ENCODE peak calls at places on chromosomes 12 and 14, in five cellular contexts. I, S, E, P and A are unnamed samples.

GRCh38 chr12:49121047-49121696 is 10.0 kb downstream of the TUBA1B start:
- DNase-seq in S (no peak), E (peak), P (peak), I (no peak), A (peak)

GRCh38 chr14:104196461-104197180 is 58.2 kb downstream of the KIF26A start:
- DNase-seq in E (no peak), I (peak), S (no peak), P (no peak), A (no peak)

GRCh38 chr12:5173511-5174011 is 129.9 kb downstream of the KCNA5 start:
- DNase-seq in E (peak), I (no peak), P (no peak), S (no peak), A (no peak)

GRCh38 chr12:109463776-109464175 is 13.3 kb downstream of the KCTD10 start:
- DNase-seq in S (no peak), I (no peak), E (no peak), P (no peak), A (no peak)

GRCh38 chr12:122187466-122187865 is 4.5 kb downstream of the LRRC43 start:
- DNase-seq in I (no peak), E (no peak), P (no peak), S (no peak), A (no peak)

GRCh38 chr12:115060477-115061168 is 376.6 kb upstream of the TBX3 start:
- DNase-seq in S (no peak), I (no peak), E (no peak), P (no peak), A (no peak)

GRCh38 chr14:42490536-42490935 is 883.9 kb downstream of the LRFN5 start:
- DNase-seq in S (no peak), E (no peak), P (no peak), I (no peak), A (no peak)

GRCh38 chr14:64730061-64730440 is 25.8 kb downstream of the PLEKHG3 start:
- DNase-seq in P (no peak), S (no peak), E (no peak), I (no peak), A (no peak)

GRCh38 chr14:65478596-65478995 is 66.1 kb downstream of the FUT8 start:
- DNase-seq in E (peak), P (no peak), I (no peak), S (no peak), A (no peak)

GRCh38 chr14:73784065-73784987 is 67.3 kb upstream of the PTGR2 start:
- DNase-seq in P (no peak), S (no peak), E (peak), I (no peak), A (no peak)

GRCh38 chr12:3545121-3545796 is 54.3 kb downstream of the PRMT8 start:
- DNase-seq in I (no peak), S (no peak), E (no peak), P (no peak), A (no peak)

GRCh38 chr12:76595056-76595455 is 35.5 kb upstream of the OSBPL8 start:
- DNase-seq in P (no peak), S (no peak), I (no peak), E (no peak), A (no peak)

GRCh38 chr14:76152333-76152681 is 585 bp downstream of the GPATCH2L start:
- DNase-seq in P (peak), S (peak), E (peak), I (peak), A (no peak)

GRCh38 chr12:96211989-96212388 is 17.8 kb downstream of the ELK3 start:
- DNase-seq in P (no peak), S (no peak), E (no peak), I (no peak), A (no peak)

GRCh38 chr12:116662612-116663144 is 75.2 kb downstream of the SPRING1 start:
- DNase-seq in P (no peak), S (no peak), E (peak), I (no peak), A (no peak)

GRCh38 chr14:55581011-55581806 is 1.2 kb downstream of the KTN1 start:
- DNase-seq in I (peak), E (peak), S (no peak), P (peak), A (peak)

GRCh38 chr12:109715310-109716091 is 1.9 kb downstream of the FAM222A start:
- DNase-seq in S (no peak), I (peak), P (no peak), E (no peak), A (no peak)

GRCh38 chr14:69398818-69399210 is 322 bp downstream of the SLC39A9 start:
- DNase-seq in E (no peak), I (no peak), P (no peak), S (no peak), A (no peak)

GRCh38 chr14:96267336-96267735 is 11.3 kb downstream of the BDKRB1 start:
- DNase-seq in P (no peak), E (peak), S (peak), I (no peak), A (no peak)

GRCh38 chr12:118190266-118190665 is 54.3 kb downstream of the PEBP1 start:
- DNase-seq in I (no peak), S (no peak), P (no peak), E (peak), A (peak)